ENCODE peak calls at places on chromosome 15, in five cellular contexts. E is ELR; W is CD8-positive, alpha-beta T cell; N is activated T-cell treated with anti-CD3 and anti-CD28 coated beads, Interleukin-2, amount 50 U/mL, for 1 hour; B is iris pigment epithelial cell. G is an unnamed sample.

GRCh38 chr15:36774765-36775164 is 195.3 kb downstream of the CDIN1 start:
- DNase-seq in E (no peak), W (no peak), N (no peak), B (no peak), G (no peak)

GRCh38 chr15:31280037-31280830 is 46.4 kb upstream of the KLF13 start:
- DNase-seq in E (no peak), W (no peak), N (no peak), B (no peak), G (no peak)

GRCh38 chr15:42955518-42955917 is 34.9 kb upstream of the TTBK2 start:
- DNase-seq in E (peak; percentile 65), W (no peak), N (no peak), B (peak; percentile 90), G (peak; percentile 59)

GRCh38 chr15:32861741-32862140 is 143.9 kb downstream of the GREM1 start:
- DNase-seq in E (peak; percentile 74), W (no peak), N (no peak), B (peak; percentile 88), G (peak; percentile 77)

GRCh38 chr15:55791576-55792400 is 48.8 kb upstream of the PRTG start:
- DNase-seq in E (peak; percentile 64), W (no peak), N (no peak), B (peak; percentile 85), G (peak; percentile 93)

GRCh38 chr15:38254065-38254883 is 1.6 kb downstream of the SPRED1 start:
- DNase-seq in E (peak; percentile 74), W (no peak), N (peak; percentile 22), B (peak; percentile 76), G (peak; percentile 59)

GRCh38 chr15:96330064-96330449 is 443 bp upstream of the NR2F2 start:
- DNase-seq in E (peak; percentile 89), W (no peak), N (no peak), B (peak; percentile 88), G (peak; percentile 80)

GRCh38 chr15:65533057-65533752 is 2.9 kb downstream of the HACD3 start:
- DNase-seq in E (peak; percentile 23), W (no peak), N (no peak), B (no peak), G (no peak)

GRCh38 chr15:91589360-91589759 is 264.1 kb upstream of the SLCO3A1 start:
- DNase-seq in E (no peak), W (no peak), N (no peak), B (no peak), G (no peak)

GRCh38 chr15:68794307-68794706 is 26.4 kb downstream of the ANP32A start:
- DNase-seq in E (no peak), W (no peak), N (no peak), B (no peak), G (no peak)

GRCh38 chr15:42128476-42128875 is 28.0 kb downstream of the PLA2G4F start:
- DNase-seq in E (no peak), W (no peak), N (no peak), B (no peak), G (no peak)

GRCh38 chr15:32125595-32125994 is 95.3 kb downstream of the CHRNA7 start:
- DNase-seq in E (no peak), W (no peak), N (no peak), B (no peak), G (no peak)

GRCh38 chr15:90902996-90903732 is at the start of gene MAN2A2:
- DNase-seq in E (peak; percentile 62), W (peak; percentile 33), N (peak; percentile 72), B (no peak), G (peak; percentile 36)

GRCh38 chr15:39556461-39556860 is 24.4 kb upstream of the THBS1 start:
- DNase-seq in E (no peak), W (no peak), N (no peak), B (no peak), G (no peak)

GRCh38 chr15:57797145-57797544 is 90.6 kb downstream of the POLR2M start:
- DNase-seq in E (no peak), W (no peak), N (no peak), B (no peak), G (no peak)

GRCh38 chr15:66472176-66472999 is 25.2 kb downstream of the SNAPC5 start:
- DNase-seq in E (no peak), W (peak; percentile 1), N (peak; percentile 41), B (peak; percentile 36), G (peak; percentile 26)

GRCh38 chr15:51842852-51843737 is 13.6 kb downstream of the TMOD3 start:
- DNase-seq in E (peak; percentile 85), W (no peak), N (no peak), B (peak; percentile 78), G (peak; percentile 71)

GRCh38 chr15:90471769-90472168 is 58.0 kb upstream of the CRTC3 start:
- DNase-seq in E (no peak), W (no peak), N (no peak), B (no peak), G (no peak)

GRCh38 chr15:69760263-69760855 is 307.7 kb downstream of the RPLP1 start:
- DNase-seq in E (peak; percentile 24), W (no peak), N (no peak), B (peak; percentile 90), G (no peak)

GRCh38 chr15:38688761-38689160 is 124.1 kb upstream of the RASGRP1 start:
- DNase-seq in E (no peak), W (no peak), N (peak; percentile 47), B (no peak), G (no peak)

GRCh38 chr15:92904832-92905640 is 4.9 kb downstream of the CHD2 start:
- DNase-seq in E (no peak), W (no peak), N (no peak), B (no peak), G (no peak)

GRCh38 chr15:73885954-73886700 is 12.8 kb downstream of the TBC1D21 start:
- DNase-seq in E (no peak), W (no peak), N (no peak), B (no peak), G (no peak)

GRCh38 chr15:74443100-74443909 is 9.5 kb upstream of the SEMA7A start:
- DNase-seq in E (no peak), W (no peak), N (no peak), B (peak; percentile 32), G (peak; percentile 82)

GRCh38 chr15:29924750-29925149 is 102.5 kb upstream of the TJP1 start:
- DNase-seq in E (peak; percentile 90), W (no peak), N (no peak), B (peak; percentile 72), G (peak; percentile 89)

GRCh38 chr15:89971592-89971997 is 29.5 kb upstream of the ZNF710 start:
- DNase-seq in E (peak; percentile 74), W (peak; percentile 3), N (peak; percentile 49), B (peak; percentile 66), G (peak; percentile 14)

GRCh38 chr15:45719490-45719889 is 84.7 kb downstream of the SQOR start:
- DNase-seq in E (no peak), W (no peak), N (no peak), B (peak; percentile 74), G (no peak)

GRCh38 chr15:100224206-100225185 is 117.3 kb downstream of the ADAMTS17 start:
- DNase-seq in E (no peak), W (no peak), N (no peak), B (no peak), G (peak; percentile 53)

GRCh38 chr15:73081321-73081958 is 29.2 kb downstream of the NEO1 start:
- DNase-seq in E (peak; percentile 73), W (no peak), N (peak; percentile 24), B (peak; percentile 61), G (peak; percentile 43)

GRCh38 chr15:80034633-80035032 is 24.8 kb upstream of the ZFAND6 start:
- DNase-seq in E (no peak), W (no peak), N (no peak), B (no peak), G (no peak)

GRCh38 chr15:57440799-57441198 is 64.5 kb downstream of the CGNL1 start:
- DNase-seq in E (peak; percentile 55), W (no peak), N (no peak), B (peak; percentile 93), G (peak; percentile 98)

GRCh38 chr15:66253296-66253642 is 281 bp downstream of the MEGF11 start:
- DNase-seq in E (no peak), W (no peak), N (no peak), B (no peak), G (no peak)

GRCh38 chr15:90648137-90649070 is 68.7 kb upstream of the BLM start:
- DNase-seq in E (peak; percentile 79), W (no peak), N (peak; percentile 57), B (peak; percentile 53), G (peak; percentile 78)

GRCh38 chr15:79849789-79850188 is 47.0 kb downstream of the MTHFS start:
- DNase-seq in E (peak; percentile 56), W (no peak), N (no peak), B (peak; percentile 56), G (peak; percentile 22)

G was measured in astrocyte.